ENCODE peak calls at places on chromosomes 2 and 18, in ten cellular contexts. G is H1, R is GM23338, W is transverse colon, P is GM12892, Q is Panc1, X is sigmoid colon, O is spleen, A is stomach, H is suprapubic skin. S is an unnamed sample.

GRCh38 chr2:164808776-164809175 is 32.8 kb downstream of the COBLL1 start:
- DNase-seq in G (no peak), R (no peak), W (no peak), P (no peak), Q (no peak), X (no peak), O (no peak), A (no peak), H (no peak), S (no peak)

GRCh38 chr2:235534608-235535422 is 41.0 kb downstream of the AGAP1 start:
- DNase-seq in G (no peak), R (no peak), W (no peak), P (no peak), Q (no peak), X (no peak), O (peak), A (no peak), H (no peak), S (no peak)

GRCh38 chr18:55546873-55547704 is 40.9 kb downstream of the TCF4 start:
- DNase-seq in G (no peak), R (no peak), W (no peak), P (no peak), Q (no peak), X (peak), O (no peak), A (no peak), H (no peak), S (no peak)

GRCh38 chr2:156818944-156819343 is 382.8 kb downstream of the GPD2 start:
- DNase-seq in G (no peak), R (no peak), W (no peak), P (no peak), Q (no peak), X (no peak), O (no peak), A (no peak), H (no peak), S (no peak)

GRCh38 chr2:236578980-236579745 is 9.5 kb downstream of the ACKR3 start:
- DNase-seq in G (no peak), R (peak), W (no peak), P (no peak), Q (no peak), X (peak), O (no peak), A (no peak), H (no peak), S (no peak)

GRCh38 chr2:190272457-190272842 is 47.2 kb downstream of the HIBCH start:
- DNase-seq in G (no peak), R (no peak), W (no peak), P (no peak), Q (no peak), X (no peak), O (no peak), A (no peak), H (no peak), S (no peak)

GRCh38 chr2:21011876-21012556 is 31.9 kb downstream of the APOB start:
- DNase-seq in G (no peak), R (no peak), W (no peak), P (no peak), Q (no peak), X (no peak), O (no peak), A (no peak), H (no peak), S (no peak)

GRCh38 chr18:77201508-77201907 is 48.1 kb upstream of the GALR1 start:
- DNase-seq in G (no peak), R (no peak), W (no peak), P (no peak), Q (no peak), X (no peak), O (no peak), A (no peak), H (no peak), S (no peak)

GRCh38 chr2:233129351-233129978 is 69.3 kb downstream of the INPP5D start:
- DNase-seq in G (peak), R (peak), W (no peak), P (no peak), Q (no peak), X (no peak), O (peak), A (no peak), H (no peak), S (no peak)

GRCh38 chr2:231717281-231718180 is 9.2 kb downstream of the PTMA start:
- DNase-seq in G (peak), R (peak), W (no peak), P (no peak), Q (no peak), X (peak), O (no peak), A (no peak), H (no peak), S (peak)

DNA sequence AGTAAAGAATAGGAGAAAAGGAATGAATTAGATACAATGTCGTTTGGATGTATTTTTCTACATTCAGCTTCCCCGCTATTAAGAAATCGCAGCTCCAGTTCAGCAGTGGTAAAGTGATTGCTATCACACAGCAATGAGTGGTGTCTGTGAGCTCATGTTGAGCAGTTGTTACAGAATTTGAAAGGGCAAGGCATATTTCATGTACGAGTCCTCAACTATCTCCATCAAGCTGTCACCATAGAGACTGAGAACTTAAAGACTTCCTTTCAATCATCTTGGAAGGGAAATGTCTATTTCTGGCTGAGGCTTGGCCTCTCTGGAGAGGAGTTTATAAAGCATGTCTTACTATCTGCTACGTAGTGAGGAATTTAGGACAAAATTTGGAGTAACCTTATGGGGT is 24.4 kb upstream of the FAM117B start:
- DNase-seq in G (no peak), R (no peak), W (no peak), P (no peak), Q (no peak), X (no peak), O (no peak), A (no peak), H (no peak), S (no peak)
- TF ChIP-seq POLR2AphosphoS5 in G (no peak), R (no peak), W (no peak), P (no peak), Q (no peak), X (no peak), O (no peak), A (no peak), H (no peak), S (no peak)

GRCh38 chr18:42157420-42157819 is 202.4 kb downstream of the PIK3C3 start:
- DNase-seq in G (no peak), R (no peak), W (no peak), P (no peak), Q (no peak), X (no peak), O (no peak), A (no peak), H (no peak), S (no peak)

GRCh38 chr18:42159146-42159545 is 204.1 kb downstream of the PIK3C3 start:
- DNase-seq in G (no peak), R (no peak), W (no peak), P (no peak), Q (no peak), X (no peak), O (no peak), A (no peak), H (no peak), S (no peak)

GRCh38 chr18:42156266-42156665 is 201.2 kb downstream of the PIK3C3 start:
- DNase-seq in G (no peak), R (peak), W (no peak), P (no peak), Q (no peak), X (no peak), O (no peak), A (no peak), H (no peak), S (no peak)

GRCh38 chr18:42157878-42158277 is 202.8 kb downstream of the PIK3C3 start:
- DNase-seq in G (no peak), R (no peak), W (no peak), P (no peak), Q (no peak), X (no peak), O (no peak), A (no peak), H (no peak), S (no peak)

GRCh38 chr18:42155024-42155423 is 200.0 kb downstream of the PIK3C3 start:
- DNase-seq in G (no peak), R (no peak), W (no peak), P (no peak), Q (no peak), X (no peak), O (no peak), A (no peak), H (no peak), S (no peak)
- TF ChIP-seq POLR2AphosphoS5 in G (no peak), R (no peak), W (no peak), P (no peak), Q (no peak), X (no peak), O (no peak), A (no peak), H (no peak), S (no peak)

GRCh38 chr2:37984176-37984575 is 59.1 kb downstream of the RMDN2 start:
- DNase-seq in G (no peak), R (no peak), W (no peak), P (no peak), Q (no peak), X (no peak), O (no peak), A (no peak), H (no peak), S (no peak)
- TF ChIP-seq POLR2AphosphoS5 in G (no peak), R (no peak), W (no peak), P (no peak), Q (no peak), X (no peak), O (no peak), A (no peak), H (no peak), S (no peak)

DNA sequence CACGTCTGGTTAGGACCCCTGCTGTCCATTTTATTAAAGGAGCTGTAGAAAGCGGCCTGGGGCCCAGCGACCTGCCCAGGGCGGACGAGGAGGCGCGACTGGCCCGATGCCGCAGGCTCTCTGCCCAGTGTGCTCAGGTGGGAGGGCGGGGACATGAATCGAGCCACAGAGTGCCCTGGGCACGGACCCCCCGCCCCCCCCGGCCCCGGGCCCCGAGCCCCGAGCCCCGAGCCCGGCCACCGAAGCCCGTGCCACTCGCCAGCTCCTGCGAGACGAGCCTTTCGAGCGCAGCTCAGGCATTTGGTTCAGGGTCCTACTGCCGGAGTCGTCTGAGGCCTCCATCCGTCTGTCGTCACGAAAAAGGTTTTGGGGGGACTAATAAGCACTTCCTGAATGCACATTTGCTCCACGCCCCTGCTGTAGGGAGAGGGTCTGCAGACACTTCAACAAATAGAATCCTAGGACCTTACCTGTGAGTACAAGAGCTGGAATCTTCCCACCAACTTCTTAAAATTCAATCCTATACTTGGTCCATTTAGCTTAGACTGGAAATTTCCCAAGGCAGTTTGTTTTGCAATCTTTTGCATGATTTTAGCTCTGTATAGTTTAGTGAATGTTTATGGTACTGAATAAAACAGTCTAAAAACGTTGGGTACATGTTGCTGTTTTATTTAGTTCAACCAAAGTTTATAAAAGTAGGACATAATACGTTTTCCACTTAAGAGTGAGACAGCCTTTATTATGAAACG is 665 bp upstream of the ADAM17 start:
- DNase-seq in G (no peak), R (no peak), W (no peak), P (no peak), Q (no peak), X (no peak), O (no peak), A (no peak), H (no peak), S (no peak)
- TF ChIP-seq POLR2AphosphoS5 in G (peak), R (no peak), W (no peak), P (no peak), Q (no peak), X (no peak), O (no peak), A (no peak), H (no peak), S (no peak)